ENCODE peak calls at places on chromosome 17, in six cellular contexts. N is NCI-H2029; Z is ascending aorta; C is NCI-H2171; X is caudate nucleus; U is stimulated activated CD8-positive, alpha-beta memory T cell treated with anti-CD3 and anti-CD28 coated beads, Interleukin-2, amount 100 ng/mL, for 48 hours. K is an unnamed sample.
A peak's percentile ranks its signal among the peaks of the same experiment; 100 is the strongest.

GRCh38 chr17:17076066-17076465 is 33.8 kb downstream of the MPRIP start:
- DNase-seq in N (no peak), C (no peak), X (no peak), U (no peak), Z (no peak), K (no peak)

GRCh38 chr17:6468051-6468790 is 24.0 kb downstream of the PIMREG start:
- DNase-seq in N (no peak), Z (no peak), C (no peak), X (no peak), U (no peak), K (no peak)

GRCh38 chr17:27543958-27544349 is 87.0 kb upstream of the LGALS9 start:
- DNase-seq in C (no peak), N (no peak), X (no peak), Z (no peak), U (no peak), K (no peak)

GRCh38 chr17:59888145-59888750 is 4.5 kb downstream of the TUBD1 start:
- DNase-seq in N (no peak), Z (no peak), C (no peak), U (no peak), X (no peak), K (no peak)

GRCh38 chr17:36544320-36545092 is at the start of gene GGNBP2:
- DNase-seq in N (peak; percentile 83), C (peak; percentile 93), U (peak; percentile 81), X (peak; percentile 89), Z (peak; percentile 93), K (peak; percentile 86)

GRCh38 chr17:71902931-71903506 is 217.8 kb upstream of the SOX9 start:
- DNase-seq in X (no peak), N (no peak), U (no peak), C (no peak), Z (no peak), K (no peak)

GRCh38 chr17:43831633-43832032 is 1.3 kb downstream of the MPP3 start:
- DNase-seq in Z (no peak), N (no peak), C (no peak), U (no peak), X (no peak), K (no peak)

GRCh38 chr17:57639381-57639780 is 105.7 kb downstream of the CCDC182 start:
- DNase-seq in X (no peak), Z (no peak), N (no peak), U (no peak), C (no peak), K (no peak)

GRCh38 chr17:10614536-10615155 is 42.5 kb downstream of the MYH3 start:
- DNase-seq in X (no peak), C (peak; percentile 38), N (no peak), U (peak; percentile 13), Z (no peak), K (no peak)

GRCh38 chr17:30524847-30525246 is 47.6 kb downstream of the GOSR1 start:
- DNase-seq in C (no peak), U (no peak), Z (no peak), X (no peak), N (no peak), K (no peak)

GRCh38 chr17:80703109-80703508 is 158.5 kb downstream of the RPTOR start:
- DNase-seq in Z (no peak), C (no peak), N (no peak), U (no peak), X (no peak), K (no peak)

GRCh38 chr17:27463235-27463677 is 7.0 kb downstream of the KSR1 start:
- DNase-seq in Z (no peak), C (no peak), U (no peak), N (no peak), X (no peak), K (no peak)

GRCh38 chr17:1010586-1010985 is 13.7 kb downstream of the TIMM22 start:
- DNase-seq in U (no peak), N (no peak), Z (no peak), X (no peak), C (no peak), K (no peak)

GRCh38 chr17:64460955-64461354 is 12.0 kb downstream of the MILR1 start:
- DNase-seq in X (no peak), U (no peak), Z (no peak), N (no peak), C (no peak), K (no peak)

GRCh38 chr17:57121308-57122042 is 36.4 kb downstream of the AKAP1 start:
- DNase-seq in N (no peak), X (no peak), Z (no peak), U (no peak), C (peak; percentile 39), K (no peak)

GRCh38 chr17:45752246-45752645 is 31.9 kb upstream of the CRHR1 start:
- DNase-seq in Z (no peak), N (no peak), X (no peak), C (no peak), U (no peak), K (no peak)

GRCh38 chr17:78159575-78160158 is 8.7 kb upstream of the SYNGR2 start:
- DNase-seq in X (no peak), N (no peak), U (no peak), Z (no peak), C (no peak), K (no peak)

GRCh38 chr17:45223541-45224528 is 2.1 kb downstream of the FMNL1 start:
- DNase-seq in U (no peak), C (no peak), Z (peak; percentile 64), N (no peak), X (no peak), K (no peak)

GRCh38 chr17:28230011-28230410 is 89.0 kb upstream of the TMEM97 start:
- DNase-seq in U (no peak), X (no peak), Z (no peak), C (no peak), N (no peak), K (no peak)

GRCh38 chr17:73759324-73760185 is 115.3 kb upstream of the SDK2 start:
- DNase-seq in N (no peak), U (no peak), X (no peak), Z (no peak), C (no peak), K (peak; percentile 85)

GRCh38 chr17:44363613-44364159 is at the start of gene FAM171A2:
- DNase-seq in X (peak; percentile 29), U (peak; percentile 50), Z (no peak), N (peak; percentile 46), C (peak; percentile 71), K (no peak)

GRCh38 chr17:44191941-44192496 is 5.2 kb downstream of the TMUB2 start:
- DNase-seq in X (no peak), Z (no peak), C (no peak), N (no peak), U (no peak), K (no peak)

GRCh38 chr17:66829386-66829864 is 5.5 kb upstream of the CACNG5 start:
- DNase-seq in C (peak; percentile 16), X (no peak), Z (no peak), N (no peak), U (no peak), K (no peak)

GRCh38 chr17:32523827-32524552 is 37.2 kb downstream of the CDK5R1 start:
- DNase-seq in N (no peak), Z (no peak), X (no peak), U (no peak), C (no peak), K (no peak)

GRCh38 chr17:56912105-56912999 is 1.5 kb downstream of the TRIM25 start:
- DNase-seq in N (no peak), U (no peak), C (no peak), Z (no peak), X (no peak), K (no peak)

GRCh38 chr17:82805823-82806222 is 34.0 kb downstream of the ZNF750 start:
- DNase-seq in C (no peak), U (no peak), X (no peak), N (no peak), Z (no peak), K (no peak)

GRCh38 chr17:61279476-61280145 is 120.0 kb upstream of the TBX2 start:
- DNase-seq in X (no peak), N (no peak), U (no peak), C (no peak), Z (no peak), K (no peak)

GRCh38 chr17:67829331-67829730 is 4.0 kb downstream of the BPTF start:
- DNase-seq in U (peak; percentile 48), Z (no peak), N (no peak), C (no peak), X (no peak), K (peak; percentile 7)

GRCh38 chr17:68048996-68049395 is 13.5 kb downstream of the KPNA2 start:
- DNase-seq in C (no peak), N (no peak), Z (peak; percentile 25), X (no peak), U (no peak), K (no peak)

K was measured in DMS153.